ENCODE peak calls at places on chromosomes 13 and 19, in eight cellular contexts. S, L, R, I, T, Z, O and W are unnamed samples.

GRCh38 chr13:112210401-112210800 is 143.5 kb downstream of the SOX1 start:
- DNase-seq in Z (no peak), O (no peak), I (no peak), R (no peak), L (no peak), T (no peak), S (no peak), W (no peak)

GRCh38 chr19:5679289-5680082 is 830 bp downstream of the MICOS13 start:
- DNase-seq in I (peak; percentile 38), Z (peak; percentile 42), R (no peak), S (peak; percentile 63), T (no peak), L (no peak), O (no peak), W (no peak)

GRCh38 chr19:18608102-18608804 is 1.7 kb upstream of the CRLF1 start:
- DNase-seq in R (no peak), S (no peak), T (no peak), Z (no peak), L (no peak), O (no peak), I (no peak), W (no peak)

GRCh38 chr19:45972081-45972943 is 1.4 kb downstream of the NOVA2 start:
- DNase-seq in Z (no peak), L (no peak), O (peak; percentile 21), R (no peak), I (no peak), S (no peak), T (peak; percentile 3), W (no peak)

GRCh38 chr13:74070065-74070464 is 64.1 kb downstream of the KLF12 start:
- DNase-seq in T (no peak), S (no peak), O (no peak), Z (no peak), R (no peak), L (no peak), I (no peak), W (no peak)

GRCh38 chr13:62357887-62358645 is 942.4 kb upstream of the PCDH20 start:
- DNase-seq in R (no peak), T (peak; percentile 31), L (no peak), O (no peak), Z (no peak), S (no peak), I (peak; percentile 82), W (no peak)

GRCh38 chr19:54390942-54391577 is 24.2 kb upstream of the TTYH1 start:
- DNase-seq in R (no peak), S (no peak), T (peak; percentile 50), O (no peak), I (peak; percentile 82), Z (no peak), L (no peak), W (no peak)

GRCh38 chr19:2648528-2648937 is 54.0 kb downstream of the GNG7 start:
- DNase-seq in O (peak; percentile 69), T (peak; percentile 64), S (peak; percentile 73), I (peak; percentile 76), R (no peak), L (peak; percentile 77), Z (peak; percentile 85), W (peak; percentile 60)

DNA sequence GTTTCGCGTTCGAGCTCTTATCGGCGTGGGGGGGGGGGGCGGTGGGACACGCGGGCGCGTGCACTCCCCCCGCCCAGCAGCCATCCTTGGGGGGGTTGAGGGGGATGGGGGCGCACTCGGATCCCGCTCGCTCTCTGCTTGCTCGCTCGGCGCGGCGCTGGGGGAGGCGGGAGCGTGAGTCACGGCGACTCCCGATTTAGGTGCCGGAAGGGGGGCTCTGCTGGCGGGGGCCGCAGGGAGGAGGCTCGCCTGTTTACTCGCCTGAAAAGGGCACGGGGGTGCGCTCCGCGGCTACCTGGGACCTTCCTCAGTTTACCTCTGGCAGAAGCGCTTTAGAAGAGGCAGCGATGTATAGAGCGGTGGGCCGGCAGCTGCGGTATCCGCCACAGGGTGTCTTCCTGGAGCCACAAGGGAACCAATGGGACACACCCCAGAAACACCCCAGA is 1.1 kb upstream of the PDE4A start:
- DNase-seq in R (no peak), S (no peak), I (no peak), Z (no peak), L (no peak), T (peak; percentile 39), O (no peak), W (no peak)
- H3K4me1 ChIP-seq in R (peaks cover 9% of the 10 kb centered on the region), S (peaks cover 12% of the 10 kb centered on the region), I (peaks cover 2% of the 10 kb centered on the region), Z (peaks cover 25% of the 10 kb centered on the region), L (peaks cover 34% of the 10 kb centered on the region), T (peaks cover 16% of the 10 kb centered on the region), O (peaks cover 51% of the 10 kb centered on the region), W (peaks cover 35% of the 10 kb centered on the region)

GRCh38 chr19:48872182-48872883 is at the start of gene PPP1R15A:
- DNase-seq in R (peak; percentile 90), L (peak; percentile 97), T (peak; percentile 92), S (peak; percentile 100), Z (peak; percentile 98), I (peak; percentile 98), O (peak; percentile 98), W (peak; percentile 99)
- TF ChIP-seq CTCF in R (peak; percentile 34), L (peak; percentile 7), T (no peak), S (peak; percentile 67), Z (peak; percentile 24), I (no peak), O (peak; percentile 37), W (peak; percentile 80)

DNA sequence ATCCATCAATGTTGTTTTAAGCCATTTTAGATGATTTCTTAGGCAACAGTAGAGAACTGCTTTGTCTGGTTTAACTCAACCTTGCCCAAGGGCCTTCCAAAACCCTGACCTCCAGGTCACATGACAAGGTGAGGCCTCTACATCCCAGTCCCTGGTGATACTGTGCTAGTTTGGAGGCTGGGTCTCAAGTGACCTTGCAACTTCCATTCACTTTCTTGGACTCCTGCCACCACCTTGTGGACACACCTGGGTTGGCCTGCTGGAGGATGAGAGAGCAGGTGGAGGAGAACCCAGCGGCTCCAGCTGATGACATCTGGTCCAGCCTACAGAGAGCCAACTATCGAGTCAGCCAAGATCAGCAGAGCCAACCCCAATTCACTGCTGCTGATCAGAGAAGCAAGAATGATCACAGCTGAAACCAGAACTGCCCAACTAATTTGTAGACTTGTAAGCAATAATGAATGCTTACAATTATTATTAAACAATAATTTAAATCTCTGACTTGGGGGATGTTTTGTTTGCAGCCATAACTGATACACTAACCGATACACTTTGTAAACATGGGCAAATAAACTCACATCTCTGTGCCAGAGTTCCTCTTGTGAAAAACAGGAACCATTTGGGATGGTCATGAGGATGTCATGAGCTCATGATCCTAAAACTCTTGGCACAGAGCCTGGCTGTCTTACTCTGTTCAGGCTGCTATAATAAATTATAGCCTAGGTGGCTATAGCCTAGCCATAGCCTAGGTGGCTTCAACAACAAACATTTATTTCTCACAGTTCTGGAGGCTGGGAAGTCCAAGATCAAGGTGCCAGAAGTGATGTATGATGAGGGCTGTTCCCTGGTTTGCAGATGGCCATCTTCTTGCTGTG is 11.5 kb downstream of the FAM187B start:
- DNase-seq in I (peak; percentile 56), S (no peak), T (no peak), R (no peak), Z (peak; percentile 61), L (no peak), O (no peak), W (no peak)
- H3K27ac ChIP-seq in I (no peak overlapping the region), S (no peak overlapping the region), T (no peak overlapping the region), R (no peak overlapping the region), Z (no peak overlapping the region), L (no peak overlapping the region), O (no peak overlapping the region), W (no peak overlapping the region)

GRCh38 chr13:114144606-114145244 is 12.3 kb upstream of the RASA3 start:
- DNase-seq in T (no peak), R (no peak), I (no peak), S (no peak), L (no peak), Z (no peak), O (no peak), W (no peak)

GRCh38 chr13:114145256-114145655 is 12.8 kb upstream of the RASA3 start:
- DNase-seq in O (no peak), T (no peak), I (no peak), L (no peak), Z (peak; percentile 8), R (no peak), S (no peak), W (no peak)

GRCh38 chr13:114146629-114147028 is 14.2 kb upstream of the RASA3 start:
- DNase-seq in S (no peak), T (no peak), Z (no peak), O (no peak), R (no peak), I (no peak), L (no peak), W (no peak)

GRCh38 chr13:114146173-114146572 is 13.8 kb upstream of the RASA3 start:
- DNase-seq in I (no peak), T (no peak), O (no peak), Z (peak; percentile 10), R (no peak), S (no peak), L (no peak), W (no peak)

DNA sequence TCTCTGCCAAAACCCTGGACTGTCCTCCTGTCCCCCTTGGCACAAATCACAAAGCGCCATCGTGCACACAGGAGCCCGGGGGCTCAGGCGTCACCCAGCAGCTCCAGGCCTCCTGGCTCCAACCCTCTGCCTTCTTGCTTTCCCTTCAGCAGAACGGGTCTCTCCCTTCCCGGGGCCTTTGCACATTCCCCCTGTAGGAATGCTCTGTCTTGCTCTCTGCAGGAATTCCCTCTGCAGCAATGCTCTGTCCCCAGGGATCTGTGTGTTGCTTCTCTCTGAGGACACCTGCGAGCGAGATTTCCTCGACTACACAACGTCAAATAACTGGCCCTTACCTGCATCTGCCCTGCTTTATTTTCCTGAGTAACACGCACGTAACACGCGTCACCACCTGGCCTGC is 13.3 kb upstream of the RASA3 start:
- DNase-seq in T (no peak), L (no peak), Z (peak; percentile 10), O (no peak), I (no peak), S (no peak), R (no peak), W (no peak)
- H3K4me1 ChIP-seq in T (no peaks in the 10 kb centered on the region), L (no peaks in the 10 kb centered on the region), Z (no peaks in the 10 kb centered on the region), O (no peaks in the 10 kb centered on the region), I (no peaks in the 10 kb centered on the region), S (no peaks in the 10 kb centered on the region), R (no peaks in the 10 kb centered on the region), W (no peaks in the 10 kb centered on the region)

GRCh38 chr13:43494206-43494605 is 292.6 kb downstream of the ENOX1 start:
- DNase-seq in L (no peak), S (no peak), R (no peak), Z (no peak), I (no peak), O (no peak), T (no peak), W (no peak)
- TF ChIP-seq CTCF in L (no peak), S (no peak), R (no peak), Z (no peak), I (no peak), O (no peak), T (no peak), W (no peak)

DNA sequence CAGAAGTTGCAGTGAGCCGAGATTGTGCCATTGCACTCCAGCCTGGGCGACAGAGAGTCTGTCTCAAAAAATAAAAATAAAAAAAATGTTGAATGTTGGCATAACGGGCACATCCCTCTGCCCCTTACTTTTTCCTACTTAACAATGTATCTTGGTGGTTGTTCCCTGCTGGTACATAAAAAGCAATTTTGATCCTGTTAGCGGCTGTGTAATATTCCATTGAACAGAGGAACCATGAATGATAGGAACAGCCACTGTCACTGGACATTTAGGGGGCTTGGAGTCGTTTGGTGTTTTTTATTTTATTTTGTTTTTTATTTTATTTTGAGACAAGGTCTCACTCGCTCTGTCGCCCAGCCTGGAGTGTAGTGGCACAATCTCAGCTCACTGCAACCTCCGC is 10.4 kb upstream of the NCCRP1 start:
- DNase-seq in T (no peak), I (no peak), S (no peak), R (no peak), L (no peak), O (no peak), Z (no peak), W (no peak)
- H3K27ac ChIP-seq in T (no peak overlapping the region), I (no peak overlapping the region), S (no peak overlapping the region), R (no peak overlapping the region), L (no peak overlapping the region), O (no peak overlapping the region), Z (no peak overlapping the region), W (no peak overlapping the region)